ENCODE peak calls at places on chromosomes 5 and 9, in four cellular contexts. V, K, E and Q are unnamed samples.
A peak's percentile ranks its signal among the peaks of the same experiment; 100 is the strongest.

GRCh38 chr9:6938447-6938846 is 180.7 kb downstream of the KDM4C start:
- DNase-seq in V (peak; percentile 98), K (no peak), E (no peak), Q (no peak)

GRCh38 chr5:81950996-81951395 is 20.8 kb upstream of the ATG10 start:
- DNase-seq in V (no peak), K (no peak), E (no peak), Q (no peak)

GRCh38 chr5:139426222-139426885 is 13.0 kb downstream of the DNAJC18 start:
- DNase-seq in V (peak; percentile 85), K (no peak), E (no peak), Q (no peak)

GRCh38 chr5:148768801-148769415 is 57.5 kb upstream of the ADRB2 start:
- DNase-seq in V (no peak), K (no peak), E (no peak), Q (no peak)

GRCh38 chr9:89632136-89633135 is 27.6 kb downstream of the GADD45G start:
- DNase-seq in V (no peak), K (no peak), E (no peak), Q (no peak)

GRCh38 chr5:87844449-87844848 is 424.2 kb downstream of the TMEM161B start:
- DNase-seq in V (no peak), K (no peak), E (no peak), Q (no peak)

GRCh38 chr5:125486634-125487033 is 740.2 kb upstream of the ZNF608 start:
- DNase-seq in V (peak; percentile 25), K (no peak), E (no peak), Q (no peak)

GRCh38 chr9:11319477-11320060 is 706.8 kb upstream of the PTPRD start:
- DNase-seq in V (no peak), K (peak; percentile 4), E (no peak), Q (no peak)

GRCh38 chr9:19113964-19114679 is 11.4 kb upstream of the HAUS6 start:
- DNase-seq in V (no peak), K (no peak), E (peak; percentile 27), Q (no peak)

GRCh38 chr5:153543288-153543687 is 52.8 kb downstream of the GRIA1 start:
- DNase-seq in V (no peak), K (no peak), E (no peak), Q (no peak)

GRCh38 chr9:116323012-116323411 is 169.4 kb downstream of the PAPPA start:
- DNase-seq in V (no peak), K (no peak), E (no peak), Q (no peak)

GRCh38 chr5:18772475-18772874 is 1138.2 kb downstream of the TAF11L14 start:
- DNase-seq in V (no peak), K (no peak), E (no peak), Q (no peak)

GRCh38 chr9:27425827-27426716 is 98.0 kb upstream of the IFNK start:
- DNase-seq in V (no peak), K (no peak), E (no peak), Q (no peak)

GRCh38 chr5:140145818-140146522 is 20.2 kb downstream of the IGIP start:
- DNase-seq in V (peak; percentile 73), K (no peak), E (peak; percentile 89), Q (peak; percentile 83)

GRCh38 chr9:138097501-138097991 is 220.0 kb downstream of the CACNA1B start:
- DNase-seq in V (no peak), K (no peak), E (peak; percentile 80), Q (no peak)

GRCh38 chr9:124108216-124108615 is 96.6 kb downstream of the LHX2 start:
- DNase-seq in V (no peak), K (no peak), E (no peak), Q (no peak)

GRCh38 chr5:148416921-148417320 is 33.2 kb downstream of the FBXO38 start:
- DNase-seq in V (peak; percentile 55), K (no peak), E (no peak), Q (no peak)

GRCh38 chr5:38809388-38810359 is 36.1 kb upstream of the OSMR start:
- DNase-seq in V (peak; percentile 84), K (peak; percentile 51), E (peak; percentile 92), Q (peak; percentile 68)

GRCh38 chr9:85900504-85901201 is 40.3 kb upstream of the NAA35 start:
- DNase-seq in V (peak; percentile 41), K (peak; percentile 5), E (no peak), Q (peak; percentile 39)
- TF ChIP-seq CTCF in V (peak; percentile 83), K (peak; percentile 73), E (peak; percentile 53), Q (peak; percentile 81)

GRCh38 chr9:114900937-114901802 is 29.2 kb downstream of the TNFSF8 start:
- DNase-seq in V (peak; percentile 81), K (no peak), E (no peak), Q (no peak)
- TF ChIP-seq CTCF in V (no peak), K (no peak), E (no peak), Q (no peak)

GRCh38 chr5:173862047-173862477 is 26.1 kb upstream of the CPEB4 start:
- DNase-seq in V (no peak), K (no peak), E (no peak), Q (no peak)
- TF ChIP-seq CTCF in V (no peak), K (no peak), E (no peak), Q (no peak)

GRCh38 chr5:1037671-1038416 is 29.2 kb downstream of the NKD2 start:
- DNase-seq in V (no peak), K (no peak), E (no peak), Q (no peak)

GRCh38 chr5:1035421-1036405 is 27.1 kb downstream of the NKD2 start:
- DNase-seq in V (no peak), K (no peak), E (no peak), Q (no peak)

GRCh38 chr5:1037123-1037670 is 28.6 kb downstream of the NKD2 start:
- DNase-seq in V (no peak), K (no peak), E (no peak), Q (no peak)

GRCh38 chr5:1034986-1035385 is 26.4 kb downstream of the NKD2 start:
- DNase-seq in V (no peak), K (no peak), E (no peak), Q (no peak)

GRCh38 chr5:1036504-1037122 is 28.0 kb downstream of the NKD2 start:
- DNase-seq in V (no peak), K (no peak), E (no peak), Q (no peak)
- TF ChIP-seq CTCF in V (no peak), K (no peak), E (no peak), Q (no peak)